ENCODE peak calls at places on chromosomes 13 and 19, in ten cellular contexts. L is fibroblast of lung, H is testis, E is heart right ventricle, J is thoracic aorta, I is PC-3, G is kidney epithelial cell, M is HepG2, R is GM23338, A is cardiac muscle cell. U is an unnamed sample. For H3K36me3, the result is how much of the 10 kb centered on the place peaks cover.

GRCh38 chr19:19300613-19301012 is 19.7 kb downstream of the SUGP1 start:
- DNase-seq in J (no peak), I (no peak), A (no peak), L (no peak), H (no peak), R (no peak), G (no peak), E (no peak), M (no peak), U (no peak)

GRCh38 chr19:21440321-21440720 is 43.4 kb downstream of the ZNF493 start:
- DNase-seq in E (no peak), H (no peak), M (no peak), J (no peak), G (no peak), A (no peak), R (no peak), L (no peak), I (no peak), U (no peak)

GRCh38 chr19:11338569-11339253 is 746 bp downstream of the RAB3D start:
- DNase-seq in L (no peak), A (no peak), I (peak), G (no peak), J (no peak), R (no peak), E (no peak), M (no peak), H (no peak), U (peak)

GRCh38 chr13:30862707-30863106 is 43.4 kb upstream of the MEDAG start:
- DNase-seq in J (peak), L (peak), M (no peak), R (peak), E (no peak), A (no peak), I (no peak), H (peak), G (no peak), U (no peak)

GRCh38 chr13:81133066-81133465 is 792.1 kb upstream of the SPRY2 start:
- DNase-seq in L (peak), J (no peak), I (peak), M (no peak), R (no peak), A (no peak), G (peak), H (no peak), E (no peak), U (peak)

GRCh38 chr13:78608254-78608704 is 4.9 kb upstream of the POU4F1 start:
- DNase-seq in A (no peak), I (no peak), M (no peak), L (no peak), J (no peak), G (no peak), R (no peak), E (no peak), H (no peak), U (no peak)

GRCh38 chr13:24925318-24926231 is 161.6 kb downstream of the RNF17 start:
- DNase-seq in G (no peak), M (peak), H (no peak), A (no peak), R (no peak), I (no peak), J (no peak), L (no peak), E (no peak), U (no peak)

GRCh38 chr19:34844254-34844653 is 71.2 kb upstream of the ZNF599 start:
- DNase-seq in H (no peak), R (no peak), A (no peak), L (no peak), I (no peak), G (no peak), M (no peak), J (no peak), E (no peak), U (no peak)

GRCh38 chr19:11581740-11582139 is 4.3 kb upstream of the ACP5 start:
- DNase-seq in R (no peak), J (no peak), H (no peak), A (no peak), I (no peak), E (no peak), M (no peak), L (peak), G (no peak), U (no peak)

GRCh38 chr19:42295831-42296525 is 6.0 kb upstream of the PRR19 start:
- DNase-seq in H (peak), I (no peak), G (no peak), M (peak), R (peak), E (peak), L (peak), A (peak), J (no peak), U (peak)

GRCh38 chr19:35513231-35513974 is at the start of gene DMKN:
- DNase-seq in J (no peak), G (no peak), A (no peak), L (peak), M (peak), R (peak), H (no peak), I (peak), E (no peak), U (peak)

GRCh38 chr13:22757530-22758120 is 423.2 kb upstream of the SGCG start:
- DNase-seq in L (no peak), E (no peak), I (peak), J (no peak), M (no peak), G (no peak), A (peak), R (peak), H (no peak), U (peak)

GRCh38 chr13:24899601-24900000 is 135.6 kb downstream of the RNF17 start:
- DNase-seq in I (no peak), A (no peak), J (no peak), L (peak), R (no peak), G (no peak), E (no peak), M (no peak), H (no peak), U (no peak)

GRCh38 chr13:108213946-108214345 is 1.4 kb downstream of the LIG4 start:
- DNase-seq in I (peak), E (no peak), M (no peak), R (no peak), G (no peak), H (no peak), J (no peak), A (no peak), L (peak), U (peak)

GRCh38 chr13:36882829-36883390 is 37.1 kb downstream of the SMAD9 start:
- DNase-seq in R (no peak), L (peak), A (no peak), E (no peak), G (no peak), H (no peak), J (no peak), M (peak), I (no peak), U (no peak)

GRCh38 chr19:29277107-29277506 is 64.2 kb upstream of the UQCRFS1 start:
- DNase-seq in L (no peak), I (no peak), H (no peak), J (no peak), M (no peak), E (peak), R (peak), G (no peak), A (peak), U (no peak)

GRCh38 chr19:28264556-28264955 is 948.4 kb downstream of the UQCRFS1 start:
- DNase-seq in I (no peak), A (peak), L (no peak), G (no peak), M (no peak), J (no peak), E (no peak), H (no peak), R (peak), U (no peak)

GRCh38 chr13:75481176-75482069 is 546 bp downstream of the TBC1D4 start:
- DNase-seq in G (no peak), A (peak), M (no peak), H (peak), J (no peak), L (peak), R (peak), I (peak), E (peak), U (no peak)

GRCh38 chr13:47005761-47006414 is 109.0 kb upstream of the HTR2A start:
- DNase-seq in E (no peak), A (no peak), I (peak), M (no peak), J (no peak), R (no peak), L (peak), G (no peak), H (no peak), U (no peak)

GRCh38 chr13:77138813-77139212 is 111.9 kb upstream of the FBXL3 start:
- DNase-seq in E (no peak), G (no peak), H (no peak), A (no peak), L (no peak), M (no peak), I (no peak), J (no peak), R (no peak), U (no peak)
- H3K36me3 ChIP-seq in E (under half), G (under half), H (under half), A (under half), L (under half), M (under half), I (under half), J (under half), R (under half), U (under half)

GRCh38 chr19:13209797-13210775 is 59.9 kb downstream of the IER2 start:
- DNase-seq in I (no peak), R (no peak), H (no peak), L (no peak), G (no peak), M (no peak), J (no peak), E (no peak), A (no peak), U (no peak)

GRCh38 chr19:13211426-13212308 is 61.5 kb downstream of the IER2 start:
- DNase-seq in A (no peak), J (no peak), E (no peak), G (no peak), L (no peak), H (no peak), I (no peak), M (no peak), R (no peak), U (no peak)

GRCh38 chr19:13210941-13211340 is 60.7 kb downstream of the IER2 start:
- DNase-seq in R (no peak), G (no peak), I (no peak), L (no peak), M (no peak), E (no peak), H (no peak), J (no peak), A (no peak), U (no peak)

GRCh38 chr19:13214036-13214730 is 64.0 kb downstream of the IER2 start:
- DNase-seq in E (no peak), J (no peak), I (no peak), A (no peak), H (no peak), R (no peak), L (no peak), M (no peak), G (no peak), U (no peak)

DNA sequence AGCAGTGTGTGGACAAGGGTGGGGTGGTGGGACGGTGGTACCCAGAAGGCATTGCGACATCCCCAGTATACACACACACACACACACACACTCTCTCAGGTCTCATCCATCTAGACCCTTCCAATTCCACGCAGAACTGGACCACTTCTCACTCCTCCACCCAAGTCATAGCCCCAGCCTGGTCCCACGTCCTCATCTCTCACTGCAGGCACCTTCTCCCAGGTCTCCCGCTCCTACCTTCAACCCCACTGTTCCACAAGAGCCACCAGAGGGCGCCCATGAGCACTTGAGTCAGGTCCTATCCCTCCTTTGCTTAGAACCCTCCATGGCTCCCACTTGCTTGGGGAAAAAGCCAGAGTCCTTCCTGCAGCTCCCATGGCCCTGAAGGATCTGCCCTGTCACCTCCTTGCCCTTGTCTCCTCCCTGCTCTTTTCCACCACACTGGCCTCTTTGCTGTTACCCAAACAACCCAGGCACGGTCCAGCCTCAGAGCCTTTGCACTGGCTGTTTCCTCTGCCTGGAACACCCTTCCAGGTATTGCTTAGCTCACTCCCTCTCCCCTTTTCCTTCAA is 62.6 kb downstream of the IER2 start:
- DNase-seq in E (peak), A (peak), H (peak), R (peak), L (peak), M (peak), I (peak), G (no peak), J (no peak), U (peak)
- TF ChIP-seq CTCF in E (peak), A (peak), H (no peak), R (peak), L (peak), M (peak), I (peak), G (peak), J (peak), U (peak)

GRCh38 chr13:50676602-50677001 is 166.9 kb downstream of the DLEU7 start:
- DNase-seq in A (no peak), H (no peak), E (no peak), R (no peak), G (peak), M (no peak), L (peak), J (no peak), I (peak), U (peak)

GRCh38 chr13:50682002-50682401 is 161.5 kb downstream of the DLEU7 start:
- DNase-seq in L (no peak), J (no peak), A (no peak), R (no peak), M (no peak), I (no peak), G (no peak), H (no peak), E (no peak), U (no peak)

GRCh38 chr13:50678464-50679162 is 164.9 kb downstream of the DLEU7 start:
- DNase-seq in H (peak), E (no peak), A (no peak), M (no peak), L (peak), G (peak), I (peak), R (no peak), J (no peak), U (peak)

GRCh38 chr13:50679321-50679720 is 164.2 kb downstream of the DLEU7 start:
- DNase-seq in E (no peak), A (no peak), L (peak), G (no peak), R (no peak), H (no peak), J (no peak), M (no peak), I (no peak), U (peak)

GRCh38 chr13:50677687-50678463 is 165.6 kb downstream of the DLEU7 start:
- DNase-seq in E (no peak), M (no peak), J (no peak), I (peak), G (no peak), L (peak), H (peak), A (no peak), R (no peak), U (no peak)
- H3K4me3 ChIP-seq in E (no peak), M (no peak), J (no peak), I (no peak), G (no peak), L (no peak), H (no peak), A (no peak), R (no peak), U (no peak)

GRCh38 chr13:112820318-112820717 is 130.5 kb downstream of the ATP11A start:
- DNase-seq in R (no peak), G (no peak), M (no peak), E (no peak), H (no peak), A (no peak), L (no peak), J (no peak), I (no peak), U (no peak)
- H3K36me3 ChIP-seq in R (under half), G (under half), M (half or more), E (under half), H (under half), A (half or more), L (under half), J (under half), I (under half), U (under half)

GRCh38 chr13:27171830-27172494 is 351 bp upstream of the USP12 start:
- DNase-seq in L (peak), I (peak), G (peak), J (peak), R (peak), H (peak), E (peak), A (peak), M (peak), U (peak)
- TF ChIP-seq CTCF in L (no peak), I (no peak), G (no peak), J (no peak), R (no peak), H (no peak), E (peak), A (no peak), M (peak), U (peak)

DNA sequence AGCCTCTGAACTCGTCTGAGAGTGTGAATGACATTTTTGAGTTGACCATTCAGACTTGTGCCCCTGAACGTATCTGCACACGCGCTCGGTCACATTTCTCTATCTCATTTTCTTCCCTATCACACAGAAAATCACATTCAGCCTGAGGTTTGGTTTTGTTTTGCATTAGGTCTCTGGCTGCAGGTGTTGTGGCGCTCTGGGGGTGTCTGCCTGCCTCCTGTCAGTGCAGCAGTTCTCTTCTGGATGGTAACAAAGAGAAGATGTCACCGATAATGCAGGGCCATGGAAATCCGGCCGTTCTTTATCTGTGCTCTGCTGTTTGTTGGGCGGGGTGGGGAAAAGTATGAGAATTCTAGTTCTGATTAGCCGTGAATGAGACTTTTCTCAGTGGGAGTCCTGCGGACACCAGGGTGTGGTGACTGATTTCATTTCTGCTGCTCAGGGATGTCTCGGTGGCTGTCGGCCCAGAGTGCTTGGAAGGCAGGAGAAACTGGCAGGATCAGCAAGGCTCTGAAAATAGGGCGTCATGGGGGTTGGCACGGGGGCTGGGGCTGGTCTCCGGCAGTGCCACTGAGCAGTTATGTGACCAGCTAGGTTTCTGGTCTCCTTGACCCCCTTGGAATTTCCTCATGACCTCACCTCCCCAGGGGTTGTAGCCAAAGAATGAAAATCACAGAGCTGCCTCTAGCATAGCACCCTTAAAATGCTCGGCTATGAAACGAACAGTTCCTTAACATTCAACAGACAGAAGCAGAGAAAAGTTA is 5.1 kb downstream of the RNF113B start:
- DNase-seq in H (peak), R (no peak), L (peak), A (no peak), M (no peak), I (no peak), G (no peak), E (peak), J (no peak), U (no peak)
- H3K4me3 ChIP-seq in H (no peak), R (peak), L (peak), A (no peak), M (no peak), I (no peak), G (no peak), E (peak), J (peak), U (no peak)

DNA sequence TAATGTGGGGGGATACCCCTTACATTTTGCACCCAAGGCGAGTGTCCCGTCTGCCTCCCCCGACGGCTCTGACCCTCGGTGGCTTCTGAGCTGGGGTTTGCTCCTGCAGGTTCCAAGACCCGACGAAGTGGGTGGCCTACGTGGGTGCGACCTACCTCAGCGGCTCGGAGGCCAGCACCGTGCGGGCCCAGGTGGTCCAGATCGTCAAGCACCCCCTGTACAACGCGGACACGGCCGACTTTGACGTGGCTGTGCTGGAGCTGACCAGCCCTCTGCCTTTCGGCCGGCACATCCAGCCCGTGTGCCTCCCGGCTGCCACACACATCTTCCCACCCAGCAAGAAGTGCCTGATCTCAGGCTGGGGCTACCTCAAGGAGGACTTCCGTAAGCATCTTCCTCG is 19.1 kb downstream of the TIMM13 start:
- DNase-seq in M (no peak), I (no peak), J (no peak), H (no peak), R (no peak), E (no peak), L (no peak), A (no peak), G (no peak), U (no peak)
- H3K36me3 ChIP-seq in M (under half), I (under half), J (under half), H (under half), R (under half), E (under half), L (under half), A (under half), G (under half), U (under half)

DNA sequence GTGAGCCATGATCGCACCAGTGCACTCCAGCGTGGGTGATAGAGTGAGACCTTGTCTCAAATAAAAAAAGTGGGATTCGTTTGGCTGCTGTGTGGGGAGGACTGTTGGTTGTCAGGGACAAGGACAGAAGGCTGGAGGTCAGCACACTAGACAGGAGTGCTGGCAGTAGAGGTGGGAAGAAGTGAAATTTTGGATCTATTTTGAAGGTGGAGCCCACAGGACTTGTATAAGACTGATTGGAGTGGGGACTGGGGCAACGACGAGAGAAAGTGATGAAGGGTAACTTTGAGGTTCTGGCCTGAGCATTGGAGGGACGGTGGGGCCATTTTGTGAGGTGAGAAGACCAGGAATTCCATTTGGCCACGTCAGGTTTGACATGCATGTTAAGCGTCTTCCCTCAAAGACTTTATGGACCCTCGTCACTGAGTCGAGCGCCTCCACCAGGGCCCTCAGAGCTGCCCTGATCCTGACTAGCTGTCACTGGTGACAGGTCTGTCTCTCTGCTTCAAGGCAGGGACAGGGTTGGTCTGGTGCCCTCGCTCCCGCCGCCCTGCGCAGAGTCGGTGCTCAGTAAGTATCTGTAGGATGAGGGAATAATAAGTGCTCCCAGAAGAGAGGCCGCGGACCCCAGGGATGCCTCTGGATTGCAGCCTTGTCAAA is 673 bp downstream of the CTU1 start:
- DNase-seq in L (peak), H (peak), A (no peak), M (peak), R (peak), J (no peak), E (no peak), G (no peak), I (peak), U (no peak)
- TF ChIP-seq CTCF in L (no peak), H (no peak), A (no peak), M (no peak), R (no peak), J (no peak), E (no peak), G (peak), I (peak), U (peak)